ENCODE peak calls at places on chromosomes 6 and 20, in eight cellular contexts. One of them, this sample, is unnamed.

GRCh38 chr20:35503841-35504460 is 25.5 kb downstream of the C20orf173 start:
- DNase-seq in GM12865: no peak
- DNase-seq in H1: no peak
- DNase-seq in iris pigment epithelial cell: no peak
- DNase-seq in KG1: no peak
- DNase-seq in BJ: no peak
- DNase-seq in GM23248: no peak
- DNase-seq in K562: no peak
- DNase-seq in this sample: no peak

GRCh38 chr6:169738972-169739529 is 12.3 kb downstream of the DYNLT2 start:
- DNase-seq in GM12865: no peak
- DNase-seq in H1: no peak
- DNase-seq in iris pigment epithelial cell: no peak
- DNase-seq in KG1: no peak
- DNase-seq in BJ: no peak
- DNase-seq in GM23248: no peak
- DNase-seq in K562: no peak
- DNase-seq in this sample: no peak

GRCh38 chr20:39716796-39717341 is 754.7 kb downstream of the DHX35 start:
- DNase-seq in GM12865: peak
- DNase-seq in H1: no peak
- DNase-seq in iris pigment epithelial cell: no peak
- DNase-seq in KG1: no peak
- DNase-seq in BJ: no peak
- DNase-seq in GM23248: peak
- DNase-seq in K562: no peak
- DNase-seq in this sample: no peak

GRCh38 chr6:71127374-71127773 is 161.2 kb upstream of the OGFRL1 start:
- DNase-seq in GM12865: no peak
- DNase-seq in H1: no peak
- DNase-seq in iris pigment epithelial cell: peak
- DNase-seq in KG1: no peak
- DNase-seq in BJ: no peak
- DNase-seq in GM23248: no peak
- DNase-seq in K562: no peak
- DNase-seq in this sample: no peak

GRCh38 chr20:571754-572331 is 28.3 kb upstream of the CSNK2A1 start:
- DNase-seq in GM12865: no peak
- DNase-seq in H1: peak
- DNase-seq in iris pigment epithelial cell: no peak
- DNase-seq in KG1: no peak
- DNase-seq in BJ: no peak
- DNase-seq in GM23248: peak
- DNase-seq in K562: peak
- DNase-seq in this sample: no peak

GRCh38 chr6:90429713-90430112 is 133.1 kb upstream of the BACH2 start:
- DNase-seq in GM12865: peak
- DNase-seq in H1: no peak
- DNase-seq in iris pigment epithelial cell: peak
- DNase-seq in KG1: no peak
- DNase-seq in BJ: no peak
- DNase-seq in GM23248: no peak
- DNase-seq in K562: no peak
- DNase-seq in this sample: no peak

GRCh38 chr6:46486186-46486585 is 5.1 kb downstream of the RCAN2 start:
- DNase-seq in GM12865: no peak
- DNase-seq in H1: no peak
- DNase-seq in iris pigment epithelial cell: no peak
- DNase-seq in KG1: no peak
- DNase-seq in BJ: no peak
- DNase-seq in GM23248: peak
- DNase-seq in K562: no peak
- DNase-seq in this sample: no peak

GRCh38 chr20:36572701-36573102 is 695 bp upstream of the TGIF2 start:
- DNase-seq in GM12865: peak
- DNase-seq in H1: no peak
- DNase-seq in iris pigment epithelial cell: no peak
- DNase-seq in KG1: peak
- DNase-seq in BJ: no peak
- DNase-seq in GM23248: peak
- DNase-seq in K562: peak
- DNase-seq in this sample: no peak

GRCh38 chr20:32167552-32167951 is 40.0 kb downstream of the PLAGL2 start:
- DNase-seq in GM12865: no peak
- DNase-seq in H1: no peak
- DNase-seq in iris pigment epithelial cell: no peak
- DNase-seq in KG1: no peak
- DNase-seq in BJ: no peak
- DNase-seq in GM23248: no peak
- DNase-seq in K562: no peak
- DNase-seq in this sample: no peak

GRCh38 chr6:31582230-31582601 is at the start of gene LTB:
- DNase-seq in GM12865: peak
- DNase-seq in H1: no peak
- DNase-seq in iris pigment epithelial cell: no peak
- DNase-seq in KG1: no peak
- DNase-seq in BJ: no peak
- DNase-seq in GM23248: no peak
- DNase-seq in K562: no peak
- DNase-seq in this sample: no peak

GRCh38 chr20:63002511-63002910 is 4.3 kb downstream of the BHLHE23 start:
- DNase-seq in GM12865: no peak
- DNase-seq in H1: no peak
- DNase-seq in iris pigment epithelial cell: no peak
- DNase-seq in KG1: no peak
- DNase-seq in BJ: no peak
- DNase-seq in GM23248: no peak
- DNase-seq in K562: no peak
- DNase-seq in this sample: no peak

GRCh38 chr6:26660096-26660425 is 515 bp upstream of the ZNF322 start:
- DNase-seq in GM12865: peak
- DNase-seq in H1: no peak
- DNase-seq in iris pigment epithelial cell: peak
- DNase-seq in KG1: no peak
- DNase-seq in BJ: no peak
- DNase-seq in GM23248: peak
- DNase-seq in K562: peak
- DNase-seq in this sample: no peak

GRCh38 chr20:967796-968742 is 34.0 kb downstream of the RSPO4 start:
- DNase-seq in GM12865: peak
- DNase-seq in H1: no peak
- DNase-seq in iris pigment epithelial cell: peak
- DNase-seq in KG1: no peak
- DNase-seq in BJ: no peak
- DNase-seq in GM23248: peak
- DNase-seq in K562: peak
- DNase-seq in this sample: no peak

GRCh38 chr6:38404355-38404754 is 235.4 kb downstream of the BTBD9 start:
- DNase-seq in GM12865: peak
- DNase-seq in H1: no peak
- DNase-seq in iris pigment epithelial cell: peak
- DNase-seq in KG1: no peak
- DNase-seq in BJ: no peak
- DNase-seq in GM23248: no peak
- DNase-seq in K562: no peak
- DNase-seq in this sample: no peak

GRCh38 chr6:141808662-141809061 is 324.1 kb upstream of the GJE1 start:
- DNase-seq in GM12865: no peak
- DNase-seq in H1: no peak
- DNase-seq in iris pigment epithelial cell: no peak
- DNase-seq in KG1: no peak
- DNase-seq in BJ: no peak
- DNase-seq in GM23248: no peak
- DNase-seq in K562: no peak
- DNase-seq in this sample: no peak

GRCh38 chr20:54433653-54434052 is 41.7 kb upstream of the DOK5 start:
- DNase-seq in GM12865: no peak
- DNase-seq in H1: no peak
- DNase-seq in iris pigment epithelial cell: no peak
- DNase-seq in KG1: no peak
- DNase-seq in BJ: no peak
- DNase-seq in GM23248: no peak
- DNase-seq in K562: no peak
- DNase-seq in this sample: no peak

GRCh38 chr6:14232889-14233288 is 115.3 kb downstream of the CD83 start:
- DNase-seq in GM12865: no peak
- DNase-seq in H1: no peak
- DNase-seq in iris pigment epithelial cell: no peak
- DNase-seq in KG1: no peak
- DNase-seq in BJ: no peak
- DNase-seq in GM23248: no peak
- DNase-seq in K562: no peak
- DNase-seq in this sample: no peak

GRCh38 chr6:683742-684440 is 9.0 kb downstream of the EXOC2 start:
- DNase-seq in GM12865: no peak
- DNase-seq in H1: peak
- DNase-seq in iris pigment epithelial cell: peak
- DNase-seq in KG1: no peak
- DNase-seq in BJ: no peak
- DNase-seq in GM23248: peak
- DNase-seq in K562: peak
- DNase-seq in this sample: no peak

GRCh38 chr6:167678102-167679101 is 148.3 kb upstream of the AFDN start:
- DNase-seq in GM12865: no peak
- DNase-seq in H1: peak
- DNase-seq in iris pigment epithelial cell: peak
- DNase-seq in KG1: no peak
- DNase-seq in BJ: no peak
- DNase-seq in GM23248: no peak
- DNase-seq in K562: no peak
- DNase-seq in this sample: no peak

GRCh38 chr6:69026715-69027114 is 391.6 kb downstream of the ADGRB3 start:
- DNase-seq in GM12865: no peak
- DNase-seq in H1: no peak
- DNase-seq in iris pigment epithelial cell: peak
- DNase-seq in KG1: no peak
- DNase-seq in BJ: no peak
- DNase-seq in GM23248: peak
- DNase-seq in K562: no peak
- DNase-seq in this sample: no peak

GRCh38 chr20:9503530-9504251 is 10.7 kb upstream of the LAMP5 start:
- DNase-seq in GM12865: peak
- DNase-seq in H1: no peak
- DNase-seq in iris pigment epithelial cell: peak
- DNase-seq in KG1: no peak
- DNase-seq in BJ: no peak
- DNase-seq in GM23248: peak
- DNase-seq in K562: no peak
- DNase-seq in this sample: no peak

GRCh38 chr20:62540504-62540903 is 64.7 kb upstream of the GATA5 start:
- DNase-seq in GM12865: no peak
- DNase-seq in H1: no peak
- DNase-seq in iris pigment epithelial cell: no peak
- DNase-seq in KG1: no peak
- DNase-seq in BJ: no peak
- DNase-seq in GM23248: no peak
- DNase-seq in K562: peak
- DNase-seq in this sample: no peak

GRCh38 chr6:168585441-168585840 is 144.5 kb downstream of the SMOC2 start:
- DNase-seq in GM12865: no peak
- DNase-seq in H1: peak
- DNase-seq in iris pigment epithelial cell: no peak
- DNase-seq in KG1: no peak
- DNase-seq in BJ: no peak
- DNase-seq in GM23248: no peak
- DNase-seq in K562: no peak
- DNase-seq in this sample: no peak